ENCODE peak calls at places on chromosomes 5 and 9, in seven cellular contexts. Z is HCT116, Y is HepG2, T is SK-N-SH, V is K562, Q is H1, I is GM12878. M is an unnamed sample.

GRCh38 chr5:126354012-126354856 is 69.0 kb upstream of the GRAMD2B start:
- DNase-seq in T (peak; percentile 38), Y (peak; percentile 58), Z (peak; percentile 64), Q (no peak), V (no peak), I (peak; percentile 38), M (peak; percentile 91)

GRCh38 chr5:10521466-10522223 is 42.2 kb upstream of the ANKRD33B start:
- DNase-seq in Y (no peak), V (peak; percentile 73), I (no peak), Z (peak; percentile 27), Q (peak; percentile 67), T (no peak), M (no peak)

GRCh38 chr5:81779125-81779934 is 28.4 kb upstream of the SSBP2 start:
- DNase-seq in Q (no peak), I (peak; percentile 23), Z (no peak), Y (no peak), V (no peak), T (peak; percentile 27), M (no peak)

GRCh38 chr9:94941211-94941875 is 214.8 kb downstream of the AOPEP start:
- DNase-seq in I (no peak), T (no peak), Y (peak; percentile 94), V (no peak), Z (no peak), Q (no peak), M (no peak)

GRCh38 chr5:74295141-74295540 is 345.4 kb downstream of the ENC1 start:
- DNase-seq in Y (no peak), Q (no peak), Z (no peak), V (no peak), I (no peak), T (no peak), M (no peak)

GRCh38 chr5:149210968-149211495 is 60.6 kb upstream of the AFAP1L1 start:
- DNase-seq in Z (no peak), T (no peak), I (no peak), V (no peak), Y (no peak), Q (no peak), M (no peak)

GRCh38 chr5:149552038-149552494 is 827 bp upstream of the CSNK1A1 start:
- DNase-seq in Z (no peak), Q (no peak), V (no peak), T (no peak), I (no peak), Y (no peak), M (no peak)

GRCh38 chr5:180648658-180649296 is 623 bp downstream of the FLT4 start:
- DNase-seq in Z (no peak), Q (peak; percentile 89), I (no peak), V (peak; percentile 77), Y (no peak), T (peak; percentile 75), M (no peak)

GRCh38 chr9:104386425-104387069 is 117.5 kb upstream of the OR13F1 start:
- DNase-seq in Y (peak; percentile 16), V (no peak), Q (no peak), I (no peak), Z (peak; percentile 22), T (peak; percentile 41), M (peak; percentile 80)

GRCh38 chr5:73250645-73251044 is 77.7 kb downstream of the TMEM174 start:
- DNase-seq in I (no peak), V (no peak), Q (no peak), T (no peak), Z (no peak), Y (no peak), M (no peak)

GRCh38 chr9:110605586-110605985 is 26.0 kb upstream of the SVEP1 start:
- DNase-seq in Q (no peak), T (no peak), V (no peak), Y (no peak), I (no peak), Z (no peak), M (no peak)

GRCh38 chr5:96733771-96734498 is 71.8 kb downstream of the CAST start:
- DNase-seq in I (no peak), V (peak; percentile 29), Q (no peak), Z (peak; percentile 54), T (no peak), Y (no peak), M (peak; percentile 33)

GRCh38 chr5:96913233-96913632 is 22.6 kb upstream of the LNPEP start:
- DNase-seq in Q (no peak), T (no peak), I (no peak), Z (no peak), V (no peak), Y (no peak), M (no peak)

GRCh38 chr5:171600736-171601265 is 181.4 kb downstream of the FGF18 start:
- DNase-seq in I (no peak), V (no peak), Q (no peak), T (no peak), Y (no peak), Z (no peak), M (no peak)

GRCh38 chr5:101425345-101425744 is 522.3 kb upstream of the ST8SIA4 start:
- DNase-seq in I (no peak), Z (no peak), Q (no peak), Y (no peak), V (no peak), T (no peak), M (no peak)

GRCh38 chr5:101430551-101430950 is 527.5 kb upstream of the ST8SIA4 start:
- DNase-seq in Z (no peak), V (no peak), Y (no peak), Q (no peak), T (no peak), I (no peak), M (no peak)

GRCh38 chr5:101418735-101419134 is 515.7 kb upstream of the ST8SIA4 start:
- DNase-seq in Y (no peak), V (no peak), T (no peak), I (no peak), Q (no peak), Z (no peak), M (no peak)

GRCh38 chr5:101429241-101429640 is 526.2 kb upstream of the ST8SIA4 start:
- DNase-seq in Q (no peak), I (no peak), Y (no peak), T (no peak), V (no peak), Z (no peak), M (no peak)

DNA sequence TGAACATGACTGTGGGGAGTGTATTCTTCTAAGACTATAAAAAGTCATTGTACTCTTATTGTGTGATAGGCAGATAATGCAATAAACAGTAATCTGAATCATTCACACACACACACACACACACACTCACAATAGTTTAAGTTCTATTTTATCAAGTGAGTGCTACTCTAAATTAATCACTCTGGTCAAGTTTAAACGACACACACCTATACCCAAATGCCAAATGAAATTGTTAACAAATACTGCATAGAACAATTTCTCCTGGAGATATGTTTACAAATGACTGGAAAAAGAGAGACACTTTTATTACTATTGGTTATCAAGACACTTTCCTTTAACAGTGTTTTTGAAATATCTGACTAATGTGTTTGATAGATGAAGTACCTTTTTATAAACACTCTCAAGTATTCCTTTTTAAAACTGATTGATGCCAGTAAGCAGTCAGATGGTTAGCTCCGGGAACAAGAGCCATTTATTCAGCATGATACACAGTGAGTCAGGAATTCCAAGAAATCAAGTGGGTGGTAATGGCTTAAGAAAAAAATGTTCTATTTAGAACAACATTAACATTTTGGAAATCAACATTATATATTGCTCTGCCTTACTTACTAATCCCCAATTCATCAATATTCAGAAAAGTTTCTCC is 521.6 kb upstream of the ST8SIA4 start:
- DNase-seq in T (no peak), Z (peak; percentile 10), I (no peak), V (no peak), Y (no peak), Q (no peak), M (no peak)
- TF ChIP-seq JUND in T (no peak), Z (no peak), I (no peak), V (no peak), Y (no peak), Q (no peak), M (no peak)

GRCh38 chr5:95159603-95160002 is 125.3 kb downstream of the MCTP1 start:
- DNase-seq in T (no peak), I (no peak), Z (no peak), V (no peak), Y (no peak), Q (no peak), M (no peak)

GRCh38 chr5:95163079-95163478 is 121.8 kb downstream of the MCTP1 start:
- DNase-seq in T (no peak), Y (no peak), I (no peak), V (no peak), Z (no peak), Q (no peak), M (no peak)

GRCh38 chr5:95164869-95165268 is 120.0 kb downstream of the MCTP1 start:
- DNase-seq in Y (no peak), Z (no peak), Q (no peak), T (no peak), I (no peak), V (peak; percentile 31), M (no peak)

GRCh38 chr5:95162231-95162992 is 122.5 kb downstream of the MCTP1 start:
- DNase-seq in Z (no peak), T (no peak), V (no peak), Q (no peak), I (no peak), Y (no peak), M (no peak)
- TF ChIP-seq JUND in Z (no peak), T (no peak), V (no peak), Q (no peak), I (no peak), Y (no peak), M (no peak)

GRCh38 chr9:98951967-98952366 is 8.3 kb downstream of the COL15A1 start:
- DNase-seq in Z (no peak), V (no peak), T (no peak), I (no peak), Q (no peak), Y (no peak), M (no peak)
- TF ChIP-seq JUND in Z (no peak), V (no peak), T (no peak), I (no peak), Q (no peak), Y (no peak), M (no peak)

GRCh38 chr5:111144352-111144930 is 52.3 kb downstream of the WDR36 start:
- DNase-seq in V (no peak), I (peak; percentile 31), Z (no peak), Y (no peak), T (no peak), Q (no peak), M (no peak)

GRCh38 chr5:111147502-111147901 is 55.4 kb downstream of the WDR36 start:
- DNase-seq in Y (no peak), Q (no peak), T (no peak), Z (no peak), V (no peak), I (no peak), M (no peak)

GRCh38 chr5:111146053-111146452 is 53.9 kb downstream of the WDR36 start:
- DNase-seq in Z (no peak), Q (no peak), T (no peak), I (no peak), Y (no peak), V (no peak), M (no peak)

GRCh38 chr5:111142932-111143331 is 50.8 kb downstream of the WDR36 start:
- DNase-seq in Q (no peak), V (no peak), Y (no peak), T (no peak), I (no peak), Z (no peak), M (no peak)

DNA sequence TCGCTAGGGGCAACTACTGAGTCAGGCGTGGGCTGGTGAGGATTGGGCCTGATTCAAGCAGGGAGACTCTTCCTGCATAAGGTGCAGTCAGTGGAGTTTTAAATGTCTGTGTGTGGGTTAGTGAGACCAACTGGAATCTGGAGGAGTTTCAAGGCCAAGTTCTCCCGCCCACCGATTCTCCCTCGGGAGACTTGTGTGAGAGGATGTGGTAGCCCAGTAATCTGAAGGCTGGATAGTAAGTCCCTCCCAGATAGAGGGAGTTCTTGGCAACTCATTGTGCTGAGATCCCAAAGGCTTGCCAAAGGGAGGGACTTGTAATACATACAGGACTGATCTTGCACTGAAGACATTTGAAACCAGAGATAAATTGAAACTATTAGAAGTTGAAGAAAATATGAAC is 51.8 kb downstream of the WDR36 start:
- DNase-seq in Y (no peak), I (no peak), Q (no peak), V (no peak), T (no peak), Z (no peak), M (no peak)
- TF ChIP-seq JUND in Y (no peak), I (no peak), Q (no peak), V (no peak), T (no peak), Z (no peak), M (no peak)